ENCODE peak calls at places on chromosome 2, in four cellular contexts. J, D, G and K are unnamed samples.

GRCh38 chr2:654896-655295 is 22.3 kb downstream of the TMEM18 start:
- DNase-seq in J (no peak), D (no peak), G (no peak), K (no peak)

GRCh38 chr2:498493-499178 is 178.6 kb downstream of the TMEM18 start:
- DNase-seq in J (no peak), D (no peak), G (no peak), K (no peak)

GRCh38 chr2:139721454-139721995 is 941.3 kb upstream of the NXPH2 start:
- DNase-seq in J (no peak), D (no peak), G (peak; percentile 80), K (no peak)

GRCh38 chr2:12728221-12728777 is 11.6 kb downstream of the TRIB2 start:
- DNase-seq in J (no peak), D (no peak), G (no peak), K (peak; percentile 84)

GRCh38 chr2:183998797-183999190 is 599.5 kb upstream of the ZNF804A start:
- DNase-seq in J (no peak), D (peak; percentile 11), G (no peak), K (no peak)

GRCh38 chr2:171703574-171704347 is 16.5 kb downstream of the DYNC1I2 start:
- DNase-seq in J (no peak), D (peak; percentile 78), G (no peak), K (peak; percentile 19)

GRCh38 chr2:172643142-172643541 is 87.3 kb downstream of the PDK1 start:
- DNase-seq in J (no peak), D (no peak), G (no peak), K (no peak)

GRCh38 chr2:235049069-235049468 is 97.3 kb downstream of the SH3BP4 start:
- DNase-seq in J (no peak), D (no peak), G (peak; percentile 32), K (no peak)

GRCh38 chr2:196955036-196955435 is 28.5 kb upstream of the PGAP1 start:
- DNase-seq in J (no peak), D (no peak), G (no peak), K (no peak)

GRCh38 chr2:143255899-143256298 is 126.7 kb downstream of the ARHGAP15 start:
- DNase-seq in J (no peak), D (no peak), G (no peak), K (peak; percentile 24)
- H3K4me3 ChIP-seq in J (no peak overlapping the region), D (no peak overlapping the region), G (no peak overlapping the region), K (peak overlapping the region; percentile 20)

GRCh38 chr2:241110607-241111442 is 8.7 kb upstream of the MTERF4 start:
- DNase-seq in J (no peak), D (no peak), G (no peak), K (no peak)

GRCh38 chr2:241108271-241109209 is 6.5 kb upstream of the MTERF4 start:
- DNase-seq in J (no peak), D (no peak), G (peak; percentile 10), K (peak; percentile 80)

GRCh38 chr2:241109210-241110088 is 7.4 kb upstream of the MTERF4 start:
- DNase-seq in J (no peak), D (no peak), G (peak; percentile 11), K (no peak)

GRCh38 chr2:241111443-241111810 is 9.3 kb upstream of the MTERF4 start:
- DNase-seq in J (no peak), D (no peak), G (no peak), K (peak; percentile 33)

DNA sequence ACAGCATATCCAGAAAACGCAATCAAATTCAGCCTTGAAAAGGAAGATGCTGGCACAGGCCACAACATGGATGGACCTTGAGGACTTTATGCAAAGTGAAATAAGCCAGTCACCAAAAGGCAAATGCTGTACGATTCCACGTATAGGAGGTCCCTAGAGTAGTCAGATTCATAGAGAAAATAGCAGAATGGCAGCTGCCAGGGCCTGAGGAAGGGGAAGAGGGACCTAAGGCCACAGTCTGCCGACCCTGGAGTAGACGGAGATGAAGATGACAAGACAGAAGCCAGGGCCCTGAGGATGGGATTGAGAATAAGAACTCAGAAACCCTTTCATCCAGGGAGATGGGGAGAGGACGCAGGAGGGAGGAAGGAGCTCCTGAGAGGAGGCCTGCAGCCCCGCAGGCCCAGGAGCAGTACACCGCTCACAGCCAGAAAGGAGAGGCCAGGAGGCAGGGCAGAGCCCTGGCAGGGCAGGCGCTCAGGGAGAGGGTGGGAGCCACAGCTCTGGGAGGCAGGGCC is 8.1 kb upstream of the MTERF4 start:
- DNase-seq in J (no peak), D (no peak), G (no peak), K (no peak)
- H3K36me3 ChIP-seq in J (no peaks in the 10 kb centered on the region), D (no peaks in the 10 kb centered on the region), G (peaks cover 14% of the 10 kb centered on the region), K (peaks cover 8% of the 10 kb centered on the region)

DNA sequence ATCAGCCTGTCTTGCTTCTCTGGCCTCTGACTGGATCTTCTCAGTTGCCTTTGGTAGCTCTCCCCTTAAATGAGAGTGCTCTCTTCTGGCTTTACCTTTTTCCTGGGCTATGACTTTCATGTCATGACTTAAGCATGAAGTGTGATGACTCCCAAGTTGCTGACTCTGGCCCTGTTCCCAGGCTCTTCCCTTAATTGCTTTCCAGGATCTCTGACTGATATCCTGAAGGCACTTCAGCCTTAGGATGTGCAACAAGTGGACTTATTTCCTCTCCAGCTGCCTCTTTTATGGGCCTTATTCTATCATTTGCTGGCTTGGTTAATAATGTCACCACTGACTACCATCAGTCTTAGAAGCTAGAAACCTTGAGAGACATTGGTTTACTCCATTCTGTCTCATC is 17.4 kb downstream of the SEMA4F start:
- DNase-seq in J (no peak), D (no peak), G (no peak), K (no peak)
- H3K4me3 ChIP-seq in J (no peak overlapping the region), D (no peak overlapping the region), G (no peak overlapping the region), K (no peak overlapping the region)

DNA sequence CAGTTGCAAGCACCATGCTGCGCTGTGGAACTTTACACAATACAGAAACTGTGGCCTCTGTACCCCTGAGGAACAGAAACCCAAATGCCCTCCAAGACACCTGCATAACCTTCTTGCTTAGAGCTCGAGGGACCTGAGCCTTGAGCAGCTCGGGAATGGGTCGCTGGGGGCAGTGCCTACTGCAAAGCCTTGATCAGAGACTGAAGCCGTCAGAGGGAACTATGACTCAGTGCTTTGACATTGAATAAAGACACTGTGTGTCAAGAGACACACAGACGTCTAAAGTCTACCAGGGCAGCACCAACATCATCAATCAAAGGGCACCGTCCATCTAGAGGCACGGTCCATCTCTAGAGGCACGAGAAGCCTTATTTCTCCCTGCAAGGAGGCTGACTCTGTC is 30.6 kb downstream of the GPR45 start:
- DNase-seq in J (no peak), D (no peak), G (peak; percentile 28), K (no peak)
- H3K36me3 ChIP-seq in J (peaks cover 15% of the 10 kb centered on the region), D (peaks cover 90% of the 10 kb centered on the region), G (peaks cover 71% of the 10 kb centered on the region), K (peaks cover 65% of the 10 kb centered on the region)

DNA sequence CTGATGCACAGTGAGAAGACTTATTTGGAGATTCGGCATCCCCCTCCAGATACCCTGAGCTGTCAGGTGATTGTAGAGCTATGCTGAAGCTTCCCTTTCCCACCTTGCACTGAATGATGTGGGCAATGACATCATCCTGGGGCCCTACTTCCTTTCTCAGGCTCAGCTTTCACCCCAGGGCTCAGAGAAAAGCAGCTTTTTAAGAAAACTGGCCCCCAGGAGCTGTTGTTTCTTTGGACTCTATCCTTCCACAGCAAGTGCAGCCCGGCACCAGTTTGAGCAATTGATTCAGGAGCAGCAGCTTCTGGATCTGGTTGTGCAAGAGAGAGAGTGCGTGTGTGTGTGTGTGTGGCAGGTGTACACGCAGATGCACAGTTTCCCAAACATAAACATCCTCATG is 251.3 kb downstream of the ANAPC1 start:
- DNase-seq in J (no peak), D (no peak), G (no peak), K (no peak)
- H3K4me3 ChIP-seq in J (no peak overlapping the region), D (no peak overlapping the region), G (no peak overlapping the region), K (no peak overlapping the region)